ENCODE peak calls at places on chromosomes 3 and 15, in six cellular contexts. U is cardiac fibroblast; Z is nephron progenitor cell; M is Peyer's patch; O is stimulated activated naive CD4-positive, alpha-beta T cell treated with Interleukin-2 at 50 U/mL for 16 hours; K is AG04449. F is an unnamed sample.

GRCh38 chr15:69848551-69849231 is 249.0 kb downstream of the TLE3 start:
- DNase-seq in O (no peak), K (no peak), M (no peak), U (no peak), Z (no peak), F (no peak)

GRCh38 chr3:70110066-70110465 is 110.5 kb downstream of the SAMMSON start:
- DNase-seq in M (no peak), O (no peak), Z (no peak), U (no peak), K (no peak), F (no peak)

GRCh38 chr3:172347895-172348680 is 100.2 kb downstream of the GHSR start:
- DNase-seq in U (no peak), Z (no peak), M (no peak), O (no peak), K (no peak), F (no peak)

GRCh38 chr3:13172644-13173013 is 99.4 kb upstream of the IQSEC1 start:
- DNase-seq in Z (no peak), O (no peak), U (no peak), K (no peak), M (no peak), F (no peak)

GRCh38 chr15:83206971-83207621 is 527 bp downstream of the HDGFL3 start:
- DNase-seq in U (peak; percentile 46), K (no peak), O (no peak), M (peak; percentile 51), Z (peak; percentile 71), F (peak; percentile 14)

GRCh38 chr3:59327324-59327939 is 277.6 kb upstream of the CFAP20DC start:
- DNase-seq in U (peak; percentile 42), K (peak; percentile 77), M (no peak), Z (no peak), O (no peak), F (peak; percentile 82)

GRCh38 chr15:28904541-28905303 is 18.9 kb downstream of the APBA2 start:
- DNase-seq in M (peak; percentile 14), O (no peak), U (no peak), K (no peak), Z (no peak), F (no peak)

GRCh38 chr3:193819117-193819978 is 226.3 kb downstream of the OPA1 start:
- DNase-seq in Z (no peak), U (no peak), M (no peak), O (no peak), K (no peak), F (no peak)

GRCh38 chr3:114019486-114019885 is 36.8 kb downstream of the CCDC191 start:
- DNase-seq in K (no peak), O (no peak), Z (no peak), U (no peak), M (no peak), F (no peak)

GRCh38 chr3:185824467-185825378 is at the start of gene IGF2BP2:
- DNase-seq in K (no peak), U (peak; percentile 92), M (peak; percentile 92), O (peak; percentile 35), Z (peak; percentile 86), F (peak; percentile 76)

GRCh38 chr3:4824948-4825325 is 154.3 kb upstream of the BHLHE40 start:
- DNase-seq in O (no peak), K (peak; percentile 55), M (no peak), Z (no peak), U (peak; percentile 30), F (peak; percentile 68)